ENCODE peak calls at places on chromosome 10, in eight cellular contexts. Z, O, U, Y, B, N, C and K are unnamed samples.

GRCh38 chr10:11895108-11895466 is 71.9 kb downstream of the PROSER2 start:
- DNase-seq in Z (no peak), O (no peak), U (no peak), Y (no peak), B (no peak), N (no peak), C (no peak), K (no peak)

GRCh38 chr10:124588736-124589451 is 127.3 kb downstream of the LHPP start:
- DNase-seq in Z (no peak), O (peak; percentile 38), U (peak; percentile 73), Y (no peak), B (peak; percentile 49), N (no peak), C (no peak), K (peak; percentile 51)

GRCh38 chr10:133156674-133157579 is 3.1 kb upstream of the KNDC1 start:
- DNase-seq in Z (no peak), O (no peak), U (no peak), Y (no peak), B (no peak), N (no peak), C (no peak), K (no peak)

GRCh38 chr10:13961853-13962252 is 368.9 kb downstream of the FRMD4A start:
- DNase-seq in Z (no peak), O (no peak), U (no peak), Y (no peak), B (no peak), N (no peak), C (no peak), K (no peak)

GRCh38 chr10:14678637-14679036 is 96.1 kb downstream of the FAM107B start:
- DNase-seq in Z (no peak), O (no peak), U (no peak), Y (no peak), B (no peak), N (no peak), C (no peak), K (no peak)

GRCh38 chr10:67815571-67816059 is 22.4 kb downstream of the DNAJC12 start:
- DNase-seq in Z (peak; percentile 66), O (peak; percentile 29), U (no peak), Y (no peak), B (peak; percentile 76), N (no peak), C (peak; percentile 16), K (peak; percentile 69)

GRCh38 chr10:8398771-8399170 is 344.3 kb downstream of the GATA3 start:
- DNase-seq in Z (no peak), O (no peak), U (no peak), Y (no peak), B (no peak), N (no peak), C (no peak), K (no peak)

GRCh38 chr10:9091515-9092093 is 1037.1 kb downstream of the GATA3 start:
- DNase-seq in Z (no peak), O (no peak), U (no peak), Y (no peak), B (no peak), N (no peak), C (no peak), K (no peak)

GRCh38 chr10:95906675-95907453 is 911 bp upstream of the CC2D2B start:
- DNase-seq in Z (peak; percentile 28), O (peak; percentile 70), U (peak; percentile 22), Y (peak; percentile 51), B (peak; percentile 65), N (no peak), C (peak; percentile 68), K (peak; percentile 21)

GRCh38 chr10:31419394-31420063 is 100.5 kb downstream of the ZEB1 start:
- DNase-seq in Z (no peak), O (peak; percentile 64), U (no peak), Y (no peak), B (peak; percentile 96), N (no peak), C (peak; percentile 6), K (no peak)

GRCh38 chr10:96606216-96606615 is 19.4 kb upstream of the TM9SF3 start:
- DNase-seq in Z (no peak), O (no peak), U (no peak), Y (no peak), B (peak; percentile 71), N (no peak), C (peak; percentile 37), K (no peak)

GRCh38 chr10:31320598-31321211 is 1.7 kb downstream of the ZEB1 start:
- DNase-seq in Z (no peak), O (peak; percentile 65), U (peak; percentile 66), Y (peak; percentile 58), B (peak; percentile 66), N (no peak), C (peak; percentile 17), K (no peak)

GRCh38 chr10:1736972-1737221 is 428 bp downstream of the ADARB2 start:
- DNase-seq in Z (no peak), O (no peak), U (no peak), Y (no peak), B (no peak), N (no peak), C (no peak), K (no peak)

GRCh38 chr10:1738950-1739349 is 1.6 kb upstream of the ADARB2 start:
- DNase-seq in Z (no peak), O (no peak), U (no peak), Y (no peak), B (no peak), N (no peak), C (no peak), K (no peak)

GRCh38 chr10:1737222-1738061 is at the start of gene ADARB2:
- DNase-seq in Z (no peak), O (no peak), U (no peak), Y (no peak), B (peak; percentile 2), N (no peak), C (peak; percentile 1), K (peak; percentile 67)

GRCh38 chr10:1741450-1741849 is 4.1 kb upstream of the ADARB2 start:
- DNase-seq in Z (no peak), O (no peak), U (no peak), Y (no peak), B (no peak), N (no peak), C (no peak), K (no peak)

GRCh38 chr10:1739751-1740150 is 2.4 kb upstream of the ADARB2 start:
- DNase-seq in Z (no peak), O (no peak), U (no peak), Y (no peak), B (no peak), N (no peak), C (no peak), K (no peak)
- H3K4me3 ChIP-seq in Z (no peak overlapping the region), O (no peak overlapping the region), U (no peak overlapping the region), Y (no peak overlapping the region), B (no peak overlapping the region), N (no peak overlapping the region), C (no peak overlapping the region), K (no peak overlapping the region)

DNA sequence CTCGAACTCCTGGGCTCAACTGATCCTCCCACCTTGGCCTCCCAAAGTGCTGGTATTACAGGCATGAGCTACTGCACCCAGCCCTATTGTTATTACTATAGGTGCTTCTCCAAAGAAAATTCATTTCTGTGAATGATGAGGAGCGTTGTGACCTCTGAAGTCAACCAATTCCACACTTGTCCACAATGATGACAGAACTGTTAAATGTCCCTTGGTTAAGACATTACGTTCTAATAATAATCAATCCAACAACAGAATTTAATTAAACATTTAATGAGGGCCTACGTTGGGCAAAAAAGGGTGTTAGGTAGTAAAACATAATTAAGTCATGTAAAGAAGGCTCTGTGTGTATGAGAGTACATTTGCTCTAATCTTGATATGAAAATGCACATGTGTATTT is 18.2 kb downstream of the POLR3A start:
- DNase-seq in Z (no peak), O (no peak), U (no peak), Y (no peak), B (no peak), N (no peak), C (no peak), K (no peak)
- TF ChIP-seq CTCF in Z (no peak), O (no peak), U (no peak), Y (no peak), B (no peak), N (no peak), C (no peak), K (no peak)

GRCh38 chr10:110571093-110571743 is 3.7 kb downstream of the SMC3 start:
- DNase-seq in Z (no peak), O (no peak), U (no peak), Y (no peak), B (no peak), N (no peak), C (no peak), K (no peak)

GRCh38 chr10:110576220-110576619 is 8.7 kb downstream of the SMC3 start:
- DNase-seq in Z (no peak), O (peak; percentile 93), U (no peak), Y (no peak), B (peak; percentile 78), N (no peak), C (peak; percentile 70), K (no peak)

GRCh38 chr10:110569736-110570135 is 2.2 kb downstream of the SMC3 start:
- DNase-seq in Z (no peak), O (no peak), U (no peak), Y (no peak), B (no peak), N (no peak), C (no peak), K (no peak)

GRCh38 chr10:110574420-110574819 is 6.9 kb downstream of the SMC3 start:
- DNase-seq in Z (no peak), O (no peak), U (no peak), Y (no peak), B (peak; percentile 8), N (no peak), C (no peak), K (no peak)

DNA sequence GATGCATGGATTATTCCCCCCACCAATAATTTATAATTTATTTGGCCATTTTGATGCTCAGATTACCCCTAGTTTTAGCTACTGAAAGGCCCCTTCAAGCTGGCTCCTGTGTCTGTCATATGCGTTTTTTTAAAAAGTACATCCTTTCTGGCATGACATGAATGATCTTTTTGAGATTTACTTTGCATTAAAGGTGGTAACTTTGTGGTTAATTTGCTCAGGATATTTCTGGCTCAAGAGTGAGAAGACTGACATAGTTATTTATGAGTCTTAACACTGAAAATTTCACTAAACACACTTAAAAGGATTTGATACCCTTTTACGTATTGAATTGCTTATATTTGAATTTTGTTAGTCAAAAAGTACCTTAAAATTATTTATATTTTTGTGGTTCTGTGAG is 5.4 kb downstream of the SMC3 start:
- DNase-seq in Z (no peak), O (no peak), U (no peak), Y (no peak), B (no peak), N (no peak), C (no peak), K (no peak)
- H3K4me3 ChIP-seq in Z (no peak overlapping the region), O (no peak overlapping the region), U (no peak overlapping the region), Y (no peak overlapping the region), B (no peak overlapping the region), N (no peak overlapping the region), C (no peak overlapping the region), K (no peak overlapping the region)

DNA sequence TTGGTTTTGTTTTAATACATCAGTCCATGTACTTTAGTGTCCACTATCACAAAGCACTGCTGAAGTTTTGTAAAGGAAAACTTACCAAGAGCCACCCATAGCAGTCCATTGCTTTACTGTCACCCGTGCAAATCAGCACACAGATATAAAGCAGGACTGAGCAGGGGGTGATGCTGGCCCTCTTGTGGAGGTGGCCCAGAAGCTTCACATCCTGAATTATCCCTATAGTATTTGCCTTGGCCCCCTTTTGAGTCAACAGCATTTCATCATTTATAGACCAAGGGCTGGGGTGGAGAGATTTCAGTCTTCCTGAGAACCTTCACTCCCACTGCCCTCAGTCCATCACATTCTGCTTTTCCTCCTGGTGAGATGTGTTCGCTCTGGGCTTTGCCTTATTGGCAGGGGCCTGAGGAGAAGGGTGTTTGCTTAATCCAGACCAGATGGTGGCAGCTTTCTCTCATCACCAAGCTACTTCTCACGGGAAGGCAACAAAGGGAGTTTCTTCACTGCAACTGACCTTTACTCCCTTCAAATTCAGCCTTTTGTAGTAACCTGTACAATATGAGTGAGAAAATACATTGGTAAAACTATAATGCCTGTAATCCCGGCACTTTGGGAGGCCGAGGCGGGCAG is 47.7 kb downstream of the NOC3L start:
- DNase-seq in Z (no peak), O (peak; percentile 39), U (no peak), Y (no peak), B (no peak), N (no peak), C (peak; percentile 39), K (no peak)
- TF ChIP-seq CTCF in Z (peak; percentile 22), O (no peak), U (no peak), Y (no peak), B (no peak), N (no peak), C (peak; percentile 46), K (no peak)